ENCODE peak calls at places on chromosomes 1 and 21, in five cellular contexts. T, M, E, B and X are unnamed samples.

GRCh38 chr1:5611431-5611830 is 380.8 kb downstream of the NPHP4 start:
- DNase-seq in T (no peak), M (peak; percentile 10), E (no peak), B (no peak), X (no peak)

GRCh38 chr1:199774433-199775089 is 252.9 kb upstream of the NR5A2 start:
- DNase-seq in T (no peak), M (peak; percentile 93), E (no peak), B (no peak), X (no peak)

GRCh38 chr1:233082778-233083550 is 132.6 kb downstream of the NTPCR start:
- DNase-seq in T (no peak), M (no peak), E (no peak), B (no peak), X (no peak)

GRCh38 chr1:35288761-35289160 is 20.3 kb downstream of the ZMYM4 start:
- DNase-seq in T (no peak), M (no peak), E (no peak), B (no peak), X (no peak)

GRCh38 chr1:12338017-12338416 is 108.2 kb downstream of the VPS13D start:
- DNase-seq in T (no peak), M (no peak), E (no peak), B (no peak), X (no peak)

GRCh38 chr1:170698301-170698700 is 34.4 kb downstream of the PRRX1 start:
- DNase-seq in T (no peak), M (no peak), E (no peak), B (no peak), X (no peak)

GRCh38 chr1:243313635-243314536 is 58.0 kb downstream of the SDCCAG8 start:
- DNase-seq in T (no peak), M (no peak), E (peak; percentile 57), B (no peak), X (no peak)

GRCh38 chr1:52658795-52659194 is 25.8 kb downstream of the SHISAL2A start:
- DNase-seq in T (no peak), M (peak; percentile 94), E (no peak), B (no peak), X (no peak)

GRCh38 chr1:178529364-178530036 is 16.6 kb downstream of the TEX35 start:
- DNase-seq in T (no peak), M (no peak), E (no peak), B (no peak), X (no peak)
- TF ChIP-seq CTCF in T (no peak), M (no peak), E (no peak), B (no peak), X (no peak)

GRCh38 chr1:111481387-111482221 is 7.8 kb downstream of the C1orf162 start:
- DNase-seq in T (peak; percentile 77), M (peak; percentile 64), E (peak; percentile 63), B (peak; percentile 47), X (peak; percentile 36)
- TF ChIP-seq CTCF in T (no peak), M (peak; percentile 58), E (peak; percentile 88), B (peak; percentile 74), X (peak; percentile 34)

GRCh38 chr1:8315573-8316475 is 2.1 kb upstream of the SLC45A1 start:
- DNase-seq in T (no peak), M (peak; percentile 9), E (no peak), B (no peak), X (no peak)

GRCh38 chr1:8317647-8318360 is at the start of gene SLC45A1:
- DNase-seq in T (peak; percentile 78), M (peak; percentile 40), E (peak; percentile 88), B (peak; percentile 56), X (peak; percentile 77)

GRCh38 chr1:8314346-8315280 is 3.3 kb upstream of the SLC45A1 start:
- DNase-seq in T (peak; percentile 84), M (peak; percentile 85), E (peak; percentile 73), B (peak; percentile 68), X (peak; percentile 24)

GRCh38 chr1:8321612-8322011 is 3.7 kb downstream of the SLC45A1 start:
- DNase-seq in T (no peak), M (no peak), E (no peak), B (no peak), X (no peak)

GRCh38 chr1:8318436-8318835 is 522 bp downstream of the SLC45A1 start:
- DNase-seq in T (no peak), M (no peak), E (no peak), B (no peak), X (no peak)
- TF ChIP-seq CTCF in T (no peak), M (no peak), E (no peak), B (no peak), X (no peak)

GRCh38 chr1:20485527-20486456 is at the start of gene CAMK2N1:
- DNase-seq in T (peak; percentile 83), M (peak; percentile 22), E (peak; percentile 70), B (peak; percentile 47), X (peak; percentile 35)
- TF ChIP-seq CTCF in T (no peak), M (no peak), E (no peak), B (no peak), X (no peak)

DNA sequence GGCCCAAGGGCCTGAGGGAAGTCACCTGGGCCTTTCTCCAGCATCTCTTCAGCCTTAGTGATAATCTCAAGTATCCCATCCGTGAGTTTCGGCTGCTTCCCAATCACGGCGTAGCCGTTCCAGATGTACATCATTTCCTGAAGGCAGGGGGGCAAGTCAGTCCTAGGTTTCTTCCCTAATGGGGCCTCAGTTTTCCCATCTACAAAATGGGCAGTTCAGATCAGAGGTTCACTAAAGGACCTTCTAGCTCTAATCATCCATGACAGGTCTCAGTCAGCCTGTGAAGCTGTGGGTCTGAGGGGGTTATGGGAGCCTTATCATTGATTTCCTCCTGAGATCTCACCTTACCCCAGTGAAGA is 39.9 kb downstream of the TTC39A start:
- DNase-seq in T (no peak), M (no peak), E (no peak), B (no peak), X (no peak)
- TF ChIP-seq CTCF in T (no peak), M (no peak), E (no peak), B (no peak), X (no peak)

DNA sequence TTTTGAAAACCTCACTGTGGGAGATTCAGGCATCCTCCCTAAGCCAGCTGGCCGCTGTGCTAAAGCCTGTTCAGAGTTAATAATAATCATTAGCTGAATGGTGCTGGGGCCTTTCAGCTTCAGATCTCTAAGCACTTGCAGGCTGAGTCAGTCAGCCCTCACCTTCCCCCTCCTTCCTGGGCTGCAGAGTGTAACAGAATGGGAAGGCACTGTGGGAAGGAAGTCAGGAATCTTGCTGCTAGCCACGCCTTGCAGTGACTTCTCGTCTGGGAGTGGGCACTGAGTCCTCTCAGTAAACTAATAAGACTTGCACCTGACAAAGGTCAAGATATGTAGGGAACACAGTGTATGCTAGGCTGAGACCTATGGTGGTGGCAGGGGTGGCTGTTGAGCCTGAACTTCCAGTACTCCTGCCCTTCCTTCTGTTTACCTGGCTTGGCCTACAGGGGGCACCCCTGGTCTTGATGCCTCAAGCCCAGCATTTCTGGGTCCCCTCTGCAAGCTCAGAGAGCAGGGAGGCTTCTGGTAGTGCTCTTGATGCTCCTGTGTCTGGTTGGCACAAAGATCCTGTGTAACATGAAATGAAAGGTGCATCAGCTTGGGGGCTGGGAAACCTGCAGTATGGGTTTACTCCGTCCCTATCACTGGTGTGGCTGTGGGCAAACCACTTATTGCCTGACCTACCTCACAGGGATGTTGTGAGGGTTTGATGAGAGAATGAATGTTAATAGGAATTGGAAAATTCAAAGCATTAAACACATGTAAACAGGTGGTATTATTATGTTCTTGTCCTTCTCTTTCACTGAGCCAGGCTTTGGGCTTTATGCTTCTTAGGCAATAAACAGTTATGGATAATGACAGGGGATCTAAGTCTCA is 6.0 kb downstream of the CYB561D1 start:
- DNase-seq in T (peak; percentile 49), M (peak; percentile 41), E (no peak), B (no peak), X (no peak)
- TF ChIP-seq CTCF in T (peak; percentile 45), M (peak; percentile 32), E (peak; percentile 64), B (peak; percentile 57), X (peak; percentile 37)

GRCh38 chr21:43717967-43718871 is 710 bp upstream of the PDXK start:
- DNase-seq in T (peak; percentile 46), M (no peak), E (no peak), B (no peak), X (no peak)

GRCh38 chr21:43717166-43717853 is 1.6 kb upstream of the PDXK start:
- DNase-seq in T (peak; percentile 3), M (no peak), E (peak; percentile 32), B (no peak), X (no peak)

GRCh38 chr21:43720539-43721224 is 1.8 kb downstream of the PDXK start:
- DNase-seq in T (peak; percentile 11), M (no peak), E (no peak), B (no peak), X (no peak)

GRCh38 chr21:43719748-43720538 is 1.0 kb downstream of the PDXK start:
- DNase-seq in T (peak; percentile 12), M (no peak), E (peak; percentile 27), B (no peak), X (peak; percentile 36)

GRCh38 chr21:43718872-43719747 is at the start of gene PDXK:
- DNase-seq in T (peak; percentile 84), M (peak; percentile 82), E (peak; percentile 94), B (peak; percentile 73), X (peak; percentile 81)
- TF ChIP-seq CTCF in T (no peak), M (no peak), E (peak; percentile 38), B (no peak), X (no peak)

GRCh38 chr1:32127780-32128179 is 19.9 kb downstream of the KPNA6 start:
- DNase-seq in T (no peak), M (no peak), E (no peak), B (no peak), X (no peak)
- TF ChIP-seq CTCF in T (peak; percentile 28), M (no peak), E (no peak), B (peak; percentile 44), X (no peak)